ENCODE peak calls at places on chromosome 21, in nine cellular contexts. R is naive thymus-derived CD4-positive, alpha-beta T cell; P is AG10803; F is CD8-positive, alpha-beta T cell; Z is GM23338; A is endothelial cell of umbilical vein; T is adipocyte; K is HCT116; G is esophagus squamous epithelium. D is an unnamed sample.

GRCh38 chr21:39317134-39318090 is 4.0 kb upstream of the BRWD1 start:
- DNase-seq in R (no peak), P (no peak), F (no peak), Z (no peak), A (no peak), T (peak), K (no peak), G (no peak), D (no peak)

GRCh38 chr21:39535646-39536437 is 76.9 kb upstream of the B3GALT5 start:
- DNase-seq in R (no peak), P (no peak), F (no peak), Z (peak), A (no peak), T (no peak), K (no peak), G (no peak), D (no peak)

GRCh38 chr21:22536511-22536910 is 1538.3 kb downstream of the NCAM2 start:
- DNase-seq in R (no peak), P (no peak), F (no peak), Z (no peak), A (no peak), T (no peak), K (no peak), G (no peak), D (no peak)

GRCh38 chr21:29233611-29234540 is 64.8 kb upstream of the BACH1 start:
- DNase-seq in R (no peak), P (no peak), F (no peak), Z (no peak), A (no peak), T (no peak), K (no peak), G (no peak), D (no peak)

GRCh38 chr21:16419188-16419874 is 689.5 kb downstream of the USP25 start:
- DNase-seq in R (no peak), P (peak), F (no peak), Z (peak), A (peak), T (peak), K (no peak), G (no peak), D (peak)

GRCh38 chr21:31370893-31371652 is 27.0 kb upstream of the TIAM1 start:
- DNase-seq in R (no peak), P (peak), F (no peak), Z (no peak), A (no peak), T (peak), K (no peak), G (no peak), D (peak)

GRCh38 chr21:31772674-31773555 is 41.0 kb upstream of the SCAF4 start:
- DNase-seq in R (no peak), P (no peak), F (no peak), Z (no peak), A (no peak), T (no peak), K (no peak), G (no peak), D (no peak)

GRCh38 chr21:14830307-14830706 is 234.5 kb downstream of the NRIP1 start:
- DNase-seq in R (no peak), P (no peak), F (no peak), Z (no peak), A (no peak), T (no peak), K (no peak), G (no peak), D (no peak)

GRCh38 chr21:45283019-45283610 is 4.6 kb downstream of the POFUT2 start:
- DNase-seq in R (no peak), P (no peak), F (peak), Z (no peak), A (no peak), T (no peak), K (no peak), G (no peak), D (no peak)

GRCh38 chr21:18245493-18245967 is 897 bp downstream of the CHODL start:
- DNase-seq in R (no peak), P (no peak), F (no peak), Z (no peak), A (no peak), T (no peak), K (no peak), G (no peak), D (no peak)

GRCh38 chr21:26506951-26507350 is 66.1 kb downstream of the CYYR1 start:
- DNase-seq in R (no peak), P (peak), F (no peak), Z (no peak), A (peak), T (peak), K (no peak), G (no peak), D (peak)

GRCh38 chr21:32096411-32096810 is 182.4 kb downstream of the MIS18A start:
- DNase-seq in R (no peak), P (peak), F (no peak), Z (peak), A (peak), T (no peak), K (peak), G (no peak), D (peak)

GRCh38 chr21:42624095-42624830 is 29.2 kb upstream of the PDE9A start:
- DNase-seq in R (no peak), P (no peak), F (no peak), Z (no peak), A (no peak), T (no peak), K (no peak), G (no peak), D (no peak)

GRCh38 chr21:37866027-37866426 is 50.2 kb downstream of the KCNJ6 start:
- DNase-seq in R (no peak), P (peak), F (no peak), Z (no peak), A (no peak), T (no peak), K (no peak), G (no peak), D (no peak)

GRCh38 chr21:42313501-42313969 is 1.7 kb downstream of the TFF3 start:
- DNase-seq in R (no peak), P (no peak), F (no peak), Z (peak), A (no peak), T (no peak), K (no peak), G (no peak), D (no peak)

GRCh38 chr21:26550357-26550756 is 22.7 kb downstream of the CYYR1 start:
- DNase-seq in R (no peak), P (peak), F (no peak), Z (no peak), A (no peak), T (peak), K (no peak), G (no peak), D (peak)

GRCh38 chr21:29080454-29080930 is 7.0 kb upstream of the CCT8 start:
- DNase-seq in R (no peak), P (no peak), F (peak), Z (no peak), A (peak), T (no peak), K (no peak), G (no peak), D (no peak)

GRCh38 chr21:45224189-45224938 is 63.3 kb downstream of the POFUT2 start:
- DNase-seq in R (no peak), P (no peak), F (peak), Z (no peak), A (no peak), T (no peak), K (no peak), G (no peak), D (peak)

GRCh38 chr21:42429021-42429420 is 25.3 kb downstream of the UBASH3A start:
- DNase-seq in R (no peak), P (no peak), F (no peak), Z (no peak), A (no peak), T (no peak), K (no peak), G (no peak), D (no peak)

GRCh38 chr21:45534591-45535331 is 7.5 kb downstream of the SLC19A1 start:
- DNase-seq in R (no peak), P (no peak), F (no peak), Z (no peak), A (peak), T (no peak), K (no peak), G (no peak), D (no peak)

GRCh38 chr21:38804617-38805281 is 980 bp upstream of the ETS2 start:
- DNase-seq in R (no peak), P (peak), F (peak), Z (peak), A (peak), T (peak), K (peak), G (no peak), D (peak)

GRCh38 chr21:25889996-25890395 is 155.2 kb downstream of the GABPA start:
- DNase-seq in R (no peak), P (no peak), F (no peak), Z (no peak), A (no peak), T (no peak), K (no peak), G (no peak), D (no peak)

DNA sequence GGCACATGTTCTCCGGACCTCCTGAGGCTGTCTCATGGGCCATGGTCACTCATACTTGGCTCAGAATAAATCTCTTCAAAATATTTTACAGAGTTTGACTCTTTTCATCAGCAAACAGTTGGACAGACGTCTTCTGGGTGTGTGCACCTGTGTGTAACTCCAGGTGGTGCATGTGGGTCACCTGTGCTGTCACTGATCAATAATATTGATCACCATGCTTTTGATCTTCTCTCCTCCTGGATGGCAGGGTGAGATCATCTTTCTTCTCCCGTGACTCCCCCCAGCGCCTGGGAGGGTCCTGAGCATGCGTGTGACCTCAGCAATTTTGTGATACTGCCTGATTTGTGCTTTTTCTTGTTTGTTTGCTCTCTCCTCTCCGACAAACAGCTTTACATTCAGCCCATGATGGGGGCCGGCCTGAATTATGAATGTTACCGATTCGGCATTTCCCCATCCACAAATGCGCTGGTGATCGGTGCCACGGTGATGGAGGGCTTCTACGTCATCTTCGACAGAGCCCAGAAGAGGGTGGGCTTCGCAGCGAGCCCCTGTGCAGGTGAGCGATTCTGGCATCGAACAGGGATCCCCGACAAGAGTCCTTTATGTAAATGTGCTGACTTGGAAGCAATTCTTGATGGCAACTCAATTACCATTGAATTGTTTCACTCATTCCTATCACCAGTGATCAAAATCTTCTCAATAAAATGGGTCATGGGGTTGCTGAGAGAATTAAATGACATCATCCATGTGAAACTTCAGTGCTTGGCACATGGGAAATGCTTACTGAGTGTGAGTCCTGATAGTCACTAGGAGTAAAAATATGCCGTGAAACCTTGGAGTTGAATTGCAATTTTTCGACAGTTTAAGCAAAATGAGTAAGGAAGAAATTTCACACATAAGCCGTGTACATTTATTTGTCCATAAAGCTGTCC is 59.6 kb upstream of the FAM3B start:
- DNase-seq in R (no peak), P (no peak), F (no peak), Z (no peak), A (no peak), T (no peak), K (no peak), G (no peak), D (no peak)
- H3K4me3 ChIP-seq in R (no peak), P (no peak), F (no peak), Z (no peak), A (no peak), T (no peak), K (no peak), G (no peak), D (no peak)

GRCh38 chr21:33491373-33492102 is at the start of gene DNAJC28:
- DNase-seq in R (peak), P (peak), F (peak), Z (peak), A (peak), T (peak), K (peak), G (peak), D (peak)
- H3K4me3 ChIP-seq in R (peak), P (peak), F (peak), Z (peak), A (peak), T (peak), K (peak), G (peak), D (peak)

DNA sequence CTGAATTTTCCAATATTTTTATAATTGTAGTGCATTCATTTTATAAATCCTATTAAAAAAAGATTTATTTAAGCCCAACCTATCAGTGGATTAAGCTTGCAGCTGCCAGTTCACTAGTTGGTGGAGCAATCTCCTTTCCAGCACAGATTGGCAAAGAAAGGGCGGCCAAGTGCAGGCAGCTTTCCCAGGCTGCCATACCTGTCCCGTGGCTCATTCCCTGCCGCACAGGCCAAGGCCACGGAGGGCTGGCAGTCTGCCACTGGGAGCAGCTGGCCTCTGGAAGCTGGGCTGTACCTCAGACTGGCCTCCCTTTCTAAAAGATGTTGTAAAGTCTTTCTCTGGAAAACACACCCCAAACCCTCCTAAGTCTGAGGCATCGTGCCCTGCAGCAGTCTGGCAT is 74.2 kb downstream of the SIM2 start:
- DNase-seq in R (no peak), P (peak), F (no peak), Z (no peak), A (peak), T (peak), K (no peak), G (no peak), D (peak)
- H3K4me3 ChIP-seq in R (no peak), P (no peak), F (no peak), Z (no peak), A (no peak), T (no peak), K (no peak), G (no peak), D (no peak)

GRCh38 chr21:46636181-46636512 is 673 bp downstream of the PRMT2 start:
- DNase-seq in R (no peak), P (no peak), F (no peak), Z (no peak), A (no peak), T (no peak), K (no peak), G (no peak), D (no peak)

GRCh38 chr21:46635324-46636180 is at the start of gene PRMT2:
- DNase-seq in R (peak), P (peak), F (peak), Z (peak), A (peak), T (peak), K (peak), G (peak), D (peak)

GRCh38 chr21:46633561-46633960 is 1.9 kb upstream of the PRMT2 start:
- DNase-seq in R (peak), P (no peak), F (peak), Z (no peak), A (no peak), T (no peak), K (no peak), G (no peak), D (no peak)

GRCh38 chr21:46634966-46635323 is 529 bp upstream of the PRMT2 start:
- DNase-seq in R (no peak), P (peak), F (no peak), Z (peak), A (peak), T (peak), K (peak), G (no peak), D (peak)

DNA sequence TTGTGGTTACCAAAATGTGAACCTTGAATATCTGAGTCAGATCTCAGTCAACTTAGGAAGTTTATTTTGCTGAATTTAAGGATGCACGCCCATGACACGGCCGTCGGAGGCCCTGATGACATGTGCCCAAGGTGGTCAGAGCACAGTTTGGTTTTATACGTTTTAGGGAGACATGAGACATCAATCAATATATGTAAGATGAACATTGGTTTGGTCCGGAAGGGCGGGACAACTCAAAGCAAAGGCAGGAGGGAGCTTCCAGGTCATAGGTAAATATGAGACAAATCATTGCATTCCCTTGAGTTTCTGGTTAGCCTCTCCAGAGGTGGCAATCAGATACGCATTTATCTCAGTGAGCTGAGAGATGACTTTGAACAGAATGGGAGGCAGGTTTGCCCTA is 1.0 kb upstream of the PRMT2 start:
- DNase-seq in R (no peak), P (no peak), F (no peak), Z (no peak), A (no peak), T (no peak), K (no peak), G (no peak), D (no peak)
- H3K4me3 ChIP-seq in R (peak), P (peak), F (peak), Z (peak), A (peak), T (peak), K (peak), G (peak), D (peak)

GRCh38 chr21:35045539-35046222 is 3.4 kb downstream of the RUNX1 start:
- DNase-seq in R (peak), P (no peak), F (peak), Z (no peak), A (no peak), T (no peak), K (no peak), G (no peak), D (no peak)
- H3K4me3 ChIP-seq in R (peak), P (peak), F (peak), Z (no peak), A (no peak), T (no peak), K (no peak), G (peak), D (no peak)

GRCh38 chr21:43832648-43833047 is 32.4 kb upstream of the AGPAT3 start:
- DNase-seq in R (no peak), P (no peak), F (no peak), Z (no peak), A (no peak), T (no peak), K (no peak), G (no peak), D (no peak)

GRCh38 chr21:43835861-43836260 is 29.2 kb upstream of the AGPAT3 start:
- DNase-seq in R (no peak), P (no peak), F (no peak), Z (no peak), A (no peak), T (no peak), K (no peak), G (no peak), D (no peak)

GRCh38 chr21:43836616-43837015 is 28.4 kb upstream of the AGPAT3 start:
- DNase-seq in R (no peak), P (no peak), F (no peak), Z (no peak), A (no peak), T (no peak), K (no peak), G (no peak), D (no peak)

GRCh38 chr21:43834146-43834905 is 30.7 kb upstream of the AGPAT3 start:
- DNase-seq in R (no peak), P (no peak), F (no peak), Z (no peak), A (no peak), T (no peak), K (no peak), G (no peak), D (no peak)

GRCh38 chr21:43835061-43835460 is 30.0 kb upstream of the AGPAT3 start:
- DNase-seq in R (no peak), P (no peak), F (no peak), Z (no peak), A (no peak), T (no peak), K (no peak), G (no peak), D (no peak)
- H3K4me3 ChIP-seq in R (no peak), P (no peak), F (no peak), Z (no peak), A (no peak), T (no peak), K (no peak), G (no peak), D (no peak)

DNA sequence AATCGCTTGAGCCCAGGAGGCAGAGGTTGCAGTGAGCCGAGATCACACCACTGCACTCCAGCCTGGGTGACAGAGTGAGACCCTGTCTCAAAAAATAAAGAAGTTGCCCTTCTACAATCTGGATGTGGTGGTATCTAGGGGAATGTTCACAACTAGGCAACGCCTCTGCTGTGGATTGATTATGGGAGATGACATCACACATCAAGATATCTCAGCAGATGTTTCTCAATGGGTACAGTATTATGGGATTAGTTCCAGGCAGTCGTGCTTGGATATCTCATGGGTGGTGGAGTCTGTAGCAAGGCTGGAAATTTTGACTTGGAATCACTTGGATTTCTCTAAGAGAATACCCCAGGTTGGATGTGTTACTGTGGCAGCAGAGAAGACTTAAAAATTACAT is 7.7 kb downstream of the IFNAR2 start:
- DNase-seq in R (no peak), P (no peak), F (no peak), Z (no peak), A (no peak), T (no peak), K (no peak), G (no peak), D (peak)
- H3K4me3 ChIP-seq in R (no peak), P (no peak), F (no peak), Z (no peak), A (no peak), T (no peak), K (no peak), G (no peak), D (no peak)

D was measured in fibroblast of the aortic adventitia.